ENCODE peak calls at places on chromosomes 3 and 15, in four cellular contexts. E is Peyer's patch, H is tibial artery, F is ovary. X is an unnamed sample.
A peak's percentile ranks its signal among the peaks of the same experiment; 100 is the strongest.

GRCh38 chr15:73727330-73728018 is 25.7 kb downstream of the INSYN1 start:
- DNase-seq in F (no peak), H (no peak), E (no peak), X (peak; percentile 33)

GRCh38 chr3:98360681-98361080 is 7.0 kb downstream of the OR5K4 start:
- DNase-seq in F (no peak), H (no peak), E (no peak), X (no peak)

GRCh38 chr3:42526616-42527367 is 24.3 kb downstream of the VIPR1 start:
- DNase-seq in H (no peak), F (no peak), E (no peak), X (peak; percentile 27)

GRCh38 chr15:81336568-81336967 is 12.6 kb upstream of the STARD5 start:
- DNase-seq in E (peak; percentile 70), F (no peak), H (no peak), X (no peak)

GRCh38 chr15:57458255-57458850 is 82.0 kb downstream of the CGNL1 start:
- DNase-seq in F (no peak), E (no peak), H (no peak), X (peak; percentile 53)

GRCh38 chr3:29240248-29240647 is 40.6 kb upstream of the RBMS3 start:
- DNase-seq in E (no peak), H (no peak), F (no peak), X (peak; percentile 74)

GRCh38 chr3:45499529-45499928 is 95.0 kb upstream of the LIMD1 start:
- DNase-seq in F (no peak), H (no peak), E (no peak), X (peak; percentile 71)

GRCh38 chr15:65395567-65396185 is 17.9 kb upstream of the IGDCC3 start:
- DNase-seq in E (no peak), F (no peak), H (no peak), X (no peak)

GRCh38 chr15:58179741-58180381 is 41.7 kb downstream of the AQP9 start:
- DNase-seq in E (no peak), F (no peak), H (no peak), X (no peak)

GRCh38 chr3:48086736-48087470 is 70.7 kb upstream of the MAP4 start:
- DNase-seq in F (no peak), H (no peak), E (no peak), X (peak; percentile 46)

GRCh38 chr3:16740531-16740930 is 135.3 kb upstream of the DAZL start:
- DNase-seq in H (no peak), F (no peak), E (no peak), X (no peak)

GRCh38 chr3:57582470-57583168 is 14.5 kb downstream of the ARF4 start:
- DNase-seq in F (no peak), E (no peak), H (no peak), X (no peak)

GRCh38 chr3:19702416-19703078 is 231.5 kb downstream of the EFHB start:
- DNase-seq in E (no peak), F (no peak), H (no peak), X (peak; percentile 77)

GRCh38 chr3:170815930-170816329 is 54.1 kb downstream of the RPL22L1 start:
- DNase-seq in H (no peak), F (no peak), E (no peak), X (no peak)

GRCh38 chr3:119810018-119810435 is 28.1 kb downstream of the NR1I2 start:
- DNase-seq in F (peak; percentile 39), E (peak; percentile 70), H (no peak), X (peak; percentile 46)
- H3K4me3 ChIP-seq in F (peak overlapping the region; percentile 12), E (peak overlapping the region; percentile 56), H (peak overlapping the region; percentile 37), X (peak overlapping the region; percentile 3)

GRCh38 chr15:26323564-26323963 is 449.3 kb downstream of the GABRB3 start:
- DNase-seq in H (no peak), F (no peak), E (no peak), X (no peak)

GRCh38 chr15:26325495-26325894 is 447.4 kb downstream of the GABRB3 start:
- DNase-seq in H (no peak), F (no peak), E (no peak), X (no peak)
- H3K9me3 ChIP-seq in H (no peaks in the 10 kb centered on the region), F (no peaks in the 10 kb centered on the region), E (no peaks in the 10 kb centered on the region), X (no peaks in the 10 kb centered on the region)

DNA sequence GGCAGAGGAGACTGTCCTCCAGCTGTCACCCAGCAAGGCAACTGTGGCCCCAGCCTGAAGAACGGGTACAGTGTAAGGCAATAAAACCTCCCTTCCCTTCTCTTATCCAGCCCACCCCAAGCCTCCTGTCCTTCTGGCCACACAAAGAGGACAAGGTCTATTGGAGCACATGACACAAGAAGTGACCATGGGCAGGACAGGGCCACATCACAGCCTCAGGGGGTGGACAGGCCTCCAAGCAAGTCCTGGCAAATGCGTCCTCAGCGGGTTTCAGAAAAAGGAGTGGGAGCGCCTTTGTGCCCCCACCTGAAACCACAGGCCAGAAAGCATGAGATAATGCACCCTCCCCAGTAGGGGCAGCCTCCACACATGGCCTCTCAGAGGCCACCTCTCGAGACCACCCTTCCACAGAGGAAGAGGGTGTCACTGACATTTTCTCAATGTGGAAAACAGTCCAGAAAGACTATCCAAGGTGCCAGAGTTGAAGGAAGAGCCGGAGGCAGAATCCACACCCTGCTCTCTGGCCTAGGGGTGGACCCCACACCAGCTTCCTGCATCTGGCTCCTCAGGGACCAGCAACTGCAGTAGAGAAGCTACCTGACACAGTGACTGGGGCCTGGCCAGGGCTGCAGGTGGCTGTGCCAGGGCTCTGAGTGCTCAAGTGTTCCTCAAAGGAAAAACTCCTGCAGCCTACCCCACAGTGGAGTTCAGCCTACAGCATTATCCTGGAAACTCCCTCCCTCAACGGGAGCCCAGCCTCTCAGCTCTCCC is 43.9 kb downstream of the CCDC12 start:
- DNase-seq in H (peak; percentile 13), F (no peak), E (peak; percentile 57), X (no peak)
- H3K4me1 ChIP-seq in H (peaks cover 87% of the 10 kb centered on the region), F (peaks cover 50% of the 10 kb centered on the region), E (peaks cover 39% of the 10 kb centered on the region), X (peaks cover 60% of the 10 kb centered on the region)

GRCh38 chr3:49855662-49856061 is 702 bp downstream of the TRAIP start:
- DNase-seq in E (no peak), H (no peak), F (no peak), X (no peak)
- H3K4me3 ChIP-seq in E (peak overlapping the region; percentile 68), H (peak overlapping the region; percentile 54), F (peak overlapping the region; percentile 46), X (peak overlapping the region; percentile 63)

GRCh38 chr15:25247418-25248030 is 191.3 kb downstream of the UBE3A start:
- DNase-seq in F (peak; percentile 3), H (no peak), E (peak; percentile 31), X (no peak)

GRCh38 chr15:25248583-25249235 is 190.1 kb downstream of the UBE3A start:
- DNase-seq in H (no peak), E (no peak), F (no peak), X (no peak)

GRCh38 chr15:25250011-25250596 is 188.7 kb downstream of the UBE3A start:
- DNase-seq in H (no peak), F (peak; percentile 2), E (no peak), X (no peak)

GRCh38 chr15:25250906-25251622 is 187.8 kb downstream of the UBE3A start:
- DNase-seq in F (peak; percentile 4), H (no peak), E (no peak), X (no peak)

DNA sequence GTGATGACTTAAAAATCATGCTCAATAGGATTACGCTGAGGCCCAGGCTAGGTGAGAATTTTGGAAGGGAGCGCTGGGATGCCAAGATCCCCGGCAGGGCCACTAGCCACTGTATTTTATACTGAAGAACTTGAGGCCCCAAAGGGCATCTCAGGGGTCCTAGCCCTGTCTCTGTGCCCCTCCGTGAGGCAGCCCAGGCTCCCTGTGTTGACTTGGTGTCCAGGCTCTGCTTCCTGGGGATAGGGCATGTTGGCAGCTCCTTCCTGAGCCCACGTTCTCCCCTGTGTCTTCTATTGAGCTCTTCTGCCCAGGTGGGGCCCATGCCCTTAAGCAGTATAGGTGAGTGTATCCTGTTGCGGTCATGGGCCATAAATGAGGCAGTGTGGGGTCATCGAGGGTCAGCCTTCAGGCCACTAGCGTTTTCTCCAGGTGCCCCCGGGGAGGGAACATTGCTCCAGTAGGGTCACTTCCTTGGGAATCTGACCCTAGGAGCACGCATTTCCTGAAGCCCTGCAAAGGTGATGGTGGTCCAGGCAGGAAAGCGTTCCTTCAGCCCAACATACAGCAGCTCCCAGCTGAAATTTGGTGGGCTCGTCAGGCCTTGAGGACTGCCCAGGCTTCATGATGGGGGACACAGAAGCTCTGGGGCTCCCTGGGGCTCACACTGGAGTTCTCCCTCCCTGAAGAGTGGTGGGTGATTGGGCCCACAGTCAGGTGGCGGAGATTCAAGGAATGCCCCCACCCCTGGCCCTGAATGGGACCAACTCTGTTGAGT is 189.4 kb downstream of the UBE3A start:
- DNase-seq in F (peak; percentile 4), E (peak; percentile 30), H (no peak), X (no peak)
- H3K9me3 ChIP-seq in F (peaks cover 8% of the 10 kb centered on the region), E (peaks cover 19% of the 10 kb centered on the region), H (peaks cover 71% of the 10 kb centered on the region), X (no peaks in the 10 kb centered on the region)